ENCODE peak calls at places on chromosomes 4 and X, in ten cellular contexts. J is LHCN-M2, D is GM10248, Q is G401, P is H1, K is A673, O is MV-4-11, F is immature natural killer cell, V is colonic mucosa, R is HAP-1. E is an unnamed sample.

GRCh38 chr4:153465583-153465921 is 608 bp upstream of the TMEM131L start:
- DNase-seq in O (peak; percentile 50), P (peak; percentile 78), R (peak; percentile 25), Q (peak; percentile 15), K (peak; percentile 57), J (peak; percentile 61), V (peak; percentile 55), D (peak; percentile 37), F (peak; percentile 54), E (peak; percentile 58)

GRCh38 chr4:175562111-175562510 is 250.0 kb downstream of the GPM6A start:
- DNase-seq in J (no peak), V (no peak), D (no peak), P (no peak), O (no peak), R (no peak), K (no peak), F (no peak), Q (no peak), E (no peak)

GRCh38 chrX:103941201-103941975 is 21.0 kb upstream of the TMSB15B start:
- DNase-seq in V (no peak), F (peak; percentile 23), J (peak; percentile 17), K (peak; percentile 46), O (no peak), D (no peak), P (no peak), Q (peak; percentile 70), R (peak; percentile 52), E (no peak)

GRCh38 chr4:177441061-177441802 is 1.0 kb downstream of the AGA start:
- DNase-seq in V (peak; percentile 22), D (peak; percentile 28), F (peak; percentile 21), J (no peak), R (peak; percentile 47), O (peak; percentile 86), Q (peak; percentile 32), P (peak; percentile 47), K (peak; percentile 60), E (no peak)

GRCh38 chr4:37389967-37390580 is 145.5 kb downstream of the NWD2 start:
- DNase-seq in K (peak; percentile 64), P (no peak), V (peak; percentile 65), D (peak; percentile 48), F (peak; percentile 1), Q (peak; percentile 34), R (peak; percentile 36), J (peak; percentile 30), O (peak; percentile 78), E (no peak)

GRCh38 chrX:48683411-48683982 is at the start of gene WAS:
- DNase-seq in P (no peak), D (peak; percentile 73), O (peak; percentile 88), F (peak; percentile 64), V (no peak), K (no peak), R (no peak), J (no peak), Q (no peak), E (no peak)

GRCh38 chrX:104987063-104987462 is 233.4 kb downstream of the TEX13A start:
- DNase-seq in Q (no peak), R (no peak), O (no peak), V (no peak), P (no peak), F (no peak), J (peak; percentile 39), D (no peak), K (no peak), E (no peak)

GRCh38 chr4:96753216-96753615 is 913.3 kb downstream of the PDHA2 start:
- DNase-seq in R (no peak), O (no peak), Q (no peak), J (no peak), F (no peak), P (no peak), V (no peak), K (no peak), D (no peak), E (no peak)

GRCh38 chr4:37936889-37937498 is 23.2 kb upstream of the PTTG2 start:
- DNase-seq in J (no peak), K (no peak), R (no peak), O (peak; percentile 13), F (no peak), P (no peak), V (no peak), Q (peak; percentile 76), D (no peak), E (no peak)

GRCh38 chr4:26356067-26356466 is 35.3 kb downstream of the RBPJ start:
- DNase-seq in R (no peak), O (peak; percentile 2), K (no peak), F (no peak), J (peak; percentile 18), Q (no peak), V (no peak), P (no peak), D (no peak), E (no peak)

GRCh38 chr4:2253160-2254084 is 8.5 kb downstream of the MXD4 start:
- DNase-seq in O (no peak), Q (no peak), F (no peak), J (no peak), P (no peak), K (no peak), D (no peak), V (peak; percentile 15), R (no peak), E (peak; percentile 42)

GRCh38 chrX:141945415-141945814 is 41.7 kb downstream of the MAGEC1 start:
- DNase-seq in V (no peak), J (no peak), F (no peak), P (no peak), D (no peak), R (no peak), O (no peak), Q (no peak), K (no peak), E (no peak)

GRCh38 chrX:6226053-6226645 is 2.5 kb downstream of the NLGN4X start:
- DNase-seq in P (peak; percentile 57), O (no peak), D (peak; percentile 9), F (no peak), J (no peak), Q (peak; percentile 26), V (no peak), K (peak; percentile 34), R (no peak), E (no peak)

GRCh38 chr4:39937683-39938268 is 39.9 kb downstream of the PDS5A start:
- DNase-seq in J (no peak), P (no peak), F (no peak), K (no peak), V (no peak), R (peak; percentile 34), Q (no peak), D (peak; percentile 10), O (no peak), E (no peak)

GRCh38 chrX:48792219-48792618 is 5.8 kb downstream of the GATA1 start:
- DNase-seq in F (no peak), Q (no peak), V (no peak), P (no peak), K (no peak), J (no peak), R (no peak), D (no peak), O (no peak), E (no peak)

GRCh38 chrX:508163-508562 is 121.5 kb upstream of the PPP2R3B start:
- DNase-seq in Q (no peak), R (no peak), O (no peak), D (no peak), P (no peak), F (no peak), K (no peak), V (no peak), J (no peak), E (no peak)

GRCh38 chr4:177492022-177492421 is 49.8 kb upstream of the AGA start:
- DNase-seq in V (no peak), Q (no peak), O (no peak), P (no peak), K (no peak), J (peak; percentile 49), F (no peak), D (no peak), R (no peak), E (no peak)

GRCh38 chr4:41209187-41209586 is 5.2 kb downstream of the APBB2 start:
- DNase-seq in K (peak; percentile 11), F (no peak), D (no peak), V (peak; percentile 71), O (no peak), R (no peak), Q (no peak), P (no peak), J (no peak), E (no peak)

GRCh38 chr4:63620271-63620670 is 789.0 kb downstream of the TECRL start:
- DNase-seq in Q (peak; percentile 94), P (no peak), V (no peak), R (no peak), F (no peak), O (no peak), D (no peak), K (no peak), J (no peak), E (no peak)

GRCh38 chr4:2450394-2451035 is 18.4 kb upstream of the RNF4 start:
- DNase-seq in Q (no peak), D (no peak), V (no peak), P (no peak), O (no peak), R (no peak), F (no peak), K (no peak), J (no peak), E (no peak)

GRCh38 chrX:67543818-67544217 is at the start of gene AR:
- DNase-seq in J (peak; percentile 81), P (peak; percentile 74), Q (no peak), O (no peak), F (no peak), K (no peak), D (no peak), V (peak; percentile 29), R (peak; percentile 91), E (peak; percentile 72)